ENCODE peak calls at places on chromosomes 12 and 14, in seven cellular contexts. V is AG20443; U is RCC 7860; D is AML-193; Q is activated CD4-positive, alpha-beta T cell treated with anti-CD3 and anti-CD28 coated beads, Interleukin-2, amount 10 ng/mL, durations not matched to agents 7 days and 5 days; P is NCI-H460; C is endothelial cell. B is an unnamed sample.

GRCh38 chr14:93759781-93760307 is 28.4 kb downstream of the PRIMA1 start:
- DNase-seq in V (no peak), U (no peak), D (no peak), Q (no peak), P (no peak), C (no peak), B (no peak)

GRCh38 chr14:51210594-51210993 is 29.5 kb upstream of the TMX1 start:
- DNase-seq in V (no peak), U (no peak), D (no peak), Q (no peak), P (no peak), C (no peak), B (no peak)

GRCh38 chr14:75821828-75822521 is 159.8 kb downstream of the TGFB3 start:
- DNase-seq in V (no peak), U (peak; percentile 11), D (no peak), Q (no peak), P (no peak), C (no peak), B (peak; percentile 60)

GRCh38 chr14:72701610-72702009 is 192.3 kb downstream of the DPF3 start:
- DNase-seq in V (peak; percentile 66), U (no peak), D (no peak), Q (no peak), P (no peak), C (no peak), B (no peak)

GRCh38 chr12:29517265-29517664 is 19.8 kb upstream of the OVCH1 start:
- DNase-seq in V (no peak), U (no peak), D (no peak), Q (no peak), P (no peak), C (no peak), B (no peak)

GRCh38 chr12:75526655-75527511 is 15.5 kb upstream of the KRR1 start:
- DNase-seq in V (peak; percentile 52), U (peak; percentile 49), D (peak; percentile 58), Q (peak; percentile 17), P (peak; percentile 65), C (peak; percentile 16), B (peak; percentile 59)

GRCh38 chr12:120639771-120640721 is at the start of gene CABP1:
- DNase-seq in V (no peak), U (no peak), D (no peak), Q (peak; percentile 58), P (no peak), C (peak; percentile 33), B (no peak)

GRCh38 chr14:50064993-50065392 is 51.4 kb downstream of the VCPKMT start:
- DNase-seq in V (peak; percentile 68), U (no peak), D (peak; percentile 32), Q (peak; percentile 86), P (no peak), C (no peak), B (no peak)

GRCh38 chr12:102955926-102956737 is 1.3 kb upstream of the ASCL1 start:
- DNase-seq in V (peak; percentile 42), U (no peak), D (no peak), Q (no peak), P (no peak), C (peak; percentile 36), B (no peak)

GRCh38 chr12:67915335-67915851 is 73.9 kb upstream of the IFNG-AS1 start:
- DNase-seq in V (no peak), U (no peak), D (no peak), Q (no peak), P (no peak), C (no peak), B (no peak)

GRCh38 chr12:113948151-113948914 is 17.8 kb downstream of the RBM19 start:
- DNase-seq in V (no peak), U (no peak), D (no peak), Q (no peak), P (no peak), C (no peak), B (no peak)

GRCh38 chr12:10031318-10031717 is 836 bp downstream of the CLEC9A start:
- DNase-seq in V (peak; percentile 19), U (no peak), D (peak; percentile 2), Q (no peak), P (no peak), C (no peak), B (no peak)

GRCh38 chr12:15011162-15011561 is 38.3 kb downstream of the PDE6H start:
- DNase-seq in V (no peak), U (no peak), D (peak; percentile 30), Q (no peak), P (no peak), C (no peak), B (no peak)

GRCh38 chr14:92774563-92774962 is 19.5 kb upstream of the GOLGA5 start:
- DNase-seq in V (no peak), U (no peak), D (no peak), Q (no peak), P (no peak), C (no peak), B (no peak)

GRCh38 chr12:68345763-68346162 is 13.6 kb upstream of the MDM1 start:
- DNase-seq in V (no peak), U (no peak), D (no peak), Q (no peak), P (no peak), C (no peak), B (no peak)

GRCh38 chr12:77697126-77697525 is 133.6 kb upstream of the NAV3 start:
- DNase-seq in V (no peak), U (no peak), D (no peak), Q (no peak), P (no peak), C (no peak), B (no peak)

GRCh38 chr12:65335021-65335714 is 56.7 kb downstream of the MSRB3 start:
- DNase-seq in V (peak; percentile 83), U (peak; percentile 6), D (peak; percentile 21), Q (no peak), P (peak; percentile 54), C (no peak), B (peak; percentile 51)

GRCh38 chr12:57477710-57478681 is 1.7 kb downstream of the ARHGAP9 start:
- DNase-seq in V (no peak), U (no peak), D (peak; percentile 75), Q (peak; percentile 68), P (no peak), C (no peak), B (peak; percentile 38)

GRCh38 chr12:75511116-75512048 is at the start of gene KRR1:
- DNase-seq in V (peak; percentile 95), U (peak; percentile 86), D (peak; percentile 94), Q (peak; percentile 95), P (peak; percentile 98), C (peak; percentile 82), B (peak; percentile 93)

GRCh38 chr12:25458047-25458552 is 95.0 kb downstream of the LMNTD1 start:
- DNase-seq in V (peak; percentile 81), U (peak; percentile 82), D (no peak), Q (no peak), P (peak; percentile 90), C (no peak), B (peak; percentile 88)

GRCh38 chr12:39835517-39836489 is 216.2 kb upstream of the ABCD2 start:
- DNase-seq in V (no peak), U (no peak), D (no peak), Q (no peak), P (no peak), C (no peak), B (no peak)

GRCh38 chr12:124679533-124680371 is 112.3 kb upstream of the NCOR2 start:
- DNase-seq in V (peak; percentile 23), U (peak; percentile 43), D (no peak), Q (no peak), P (no peak), C (no peak), B (no peak)

GRCh38 chr12:47781479-47782371 is 8.7 kb downstream of the SLC48A1 start:
- DNase-seq in V (no peak), U (no peak), D (no peak), Q (no peak), P (no peak), C (no peak), B (no peak)

GRCh38 chr12:92191061-92191460 is 45.4 kb upstream of the BTG1 start:
- DNase-seq in V (no peak), U (no peak), D (peak; percentile 47), Q (no peak), P (no peak), C (no peak), B (no peak)

GRCh38 chr12:79058342-79058741 is 193.8 kb downstream of the SYT1 start:
- DNase-seq in V (no peak), U (peak; percentile 50), D (no peak), Q (no peak), P (no peak), C (no peak), B (peak; percentile 68)

GRCh38 chr12:4607056-4607455 is 41.8 kb downstream of the AKAP3 start:
- DNase-seq in V (no peak), U (no peak), D (no peak), Q (no peak), P (no peak), C (no peak), B (no peak)

GRCh38 chr12:105476616-105477015 is 146.1 kb downstream of the C12orf75 start:
- DNase-seq in V (no peak), U (no peak), D (no peak), Q (no peak), P (no peak), C (no peak), B (no peak)

GRCh38 chr12:27179399-27180214 is 64.5 kb upstream of the STK38L start:
- DNase-seq in V (peak; percentile 72), U (peak; percentile 88), D (peak; percentile 91), Q (peak; percentile 39), P (no peak), C (no peak), B (peak; percentile 97)

GRCh38 chr12:56278905-56279304 is 12.2 kb downstream of the COQ10A start:
- DNase-seq in V (no peak), U (no peak), D (no peak), Q (no peak), P (no peak), C (no peak), B (no peak)

GRCh38 chr14:22878271-22879246 is 4.5 kb upstream of the REM2 start:
- DNase-seq in V (no peak), U (no peak), D (no peak), Q (no peak), P (no peak), C (no peak), B (no peak)

GRCh38 chr12:24851816-24852337 is 97.0 kb downstream of the BCAT1 start:
- DNase-seq in V (no peak), U (no peak), D (no peak), Q (no peak), P (no peak), C (no peak), B (no peak)

GRCh38 chr12:123961585-123961984 is 11.0 kb downstream of the CCDC92 start:
- DNase-seq in V (no peak), U (no peak), D (no peak), Q (no peak), P (no peak), C (no peak), B (no peak)

GRCh38 chr14:101475468-101476257 is 85.6 kb upstream of the DIO3 start:
- DNase-seq in V (peak; percentile 82), U (peak; percentile 25), D (no peak), Q (no peak), P (peak; percentile 38), C (no peak), B (peak; percentile 45)